ENCODE peak calls at places on chromosomes 5 and 9, in six cellular contexts. W is thyroid gland, N is osteocyte, P is AG09319, X is transverse colon, E is suprapubic skin. M is an unnamed sample.

GRCh38 chr5:181188700-181189362 is 16.2 kb downstream of the TRIM7 start:
- DNase-seq in E (no peak), W (peak), P (no peak), N (peak), X (peak), M (peak)

GRCh38 chr5:446864-447263 is 3.9 kb downstream of the EXOC3 start:
- DNase-seq in W (no peak), P (no peak), N (no peak), E (peak), X (peak), M (no peak)

GRCh38 chr5:65774346-65774745 is 52.3 kb downstream of the NLN start:
- DNase-seq in W (no peak), E (no peak), X (no peak), P (peak), N (no peak), M (no peak)

GRCh38 chr9:73230257-73230656 is 78.6 kb downstream of the ANXA1 start:
- DNase-seq in X (no peak), P (no peak), E (no peak), N (no peak), W (no peak), M (no peak)

GRCh38 chr5:102542064-102542463 is 43.3 kb upstream of the SLCO6A1 start:
- DNase-seq in W (no peak), P (no peak), X (no peak), E (no peak), N (no peak), M (no peak)

GRCh38 chr9:128310461-128310860 is 11.8 kb downstream of the TRUB2 start:
- DNase-seq in W (no peak), E (no peak), P (no peak), X (no peak), N (no peak), M (no peak)

GRCh38 chr5:60927450-60927849 is 17.4 kb downstream of the ERCC8 start:
- DNase-seq in N (no peak), W (no peak), E (no peak), P (no peak), X (no peak), M (no peak)

GRCh38 chr9:127711226-127711701 is 4.2 kb downstream of the PTRH1 start:
- DNase-seq in N (no peak), E (no peak), W (no peak), P (no peak), X (no peak), M (no peak)

GRCh38 chr9:96087669-96088299 is 212.3 kb downstream of the ERCC6L2 start:
- DNase-seq in E (peak), N (no peak), P (no peak), X (no peak), W (no peak), M (no peak)

GRCh38 chr9:21001581-21001980 is 29.9 kb downstream of the HACD4 start:
- DNase-seq in E (no peak), W (no peak), N (no peak), P (no peak), X (no peak), M (no peak)

GRCh38 chr5:120682851-120683250 is 218.8 kb downstream of the PRR16 start:
- DNase-seq in N (no peak), X (no peak), W (no peak), P (no peak), E (no peak), M (no peak)

GRCh38 chr5:135869151-135869737 is 26.4 kb downstream of the IL9 start:
- DNase-seq in X (no peak), W (no peak), N (no peak), P (no peak), E (no peak), M (no peak)

GRCh38 chr5:107598958-107599357 is 71.8 kb downstream of the EFNA5 start:
- DNase-seq in X (no peak), W (no peak), P (no peak), N (no peak), E (no peak), M (no peak)

GRCh38 chr9:86741311-86742215 is 205.7 kb downstream of the GAS1 start:
- DNase-seq in W (no peak), E (no peak), P (no peak), X (no peak), N (no peak), M (no peak)

GRCh38 chr9:113677569-113677968 is 198.5 kb upstream of the ZNF618 start:
- DNase-seq in X (no peak), W (no peak), N (no peak), E (no peak), P (no peak), M (no peak)
- TF ChIP-seq CTCF in X (no peak), W (no peak), N (no peak), E (no peak), P (no peak), M (no peak)

GRCh38 chr5:81345411-81346003 is 44.1 kb downstream of the ZCCHC9 start:
- DNase-seq in P (no peak), W (no peak), E (no peak), X (no peak), N (no peak), M (no peak)
- TF ChIP-seq CTCF in P (no peak), W (no peak), E (no peak), X (no peak), N (no peak), M (peak)

GRCh38 chr5:141914154-141914743 is 9.4 kb upstream of the DELE1 start:
- DNase-seq in N (no peak), P (no peak), X (peak), W (peak), E (no peak), M (no peak)
- TF ChIP-seq CTCF in N (peak), P (peak), X (no peak), W (peak), E (peak), M (peak)

GRCh38 chr5:133293953-133294352 is 242.1 kb downstream of the HSPA4 start:
- DNase-seq in N (no peak), W (no peak), E (no peak), X (no peak), P (no peak), M (no peak)

GRCh38 chr5:133289686-133290367 is 238.0 kb downstream of the HSPA4 start:
- DNase-seq in N (no peak), E (no peak), X (no peak), W (no peak), P (no peak), M (no peak)

GRCh38 chr5:133291524-133291923 is 239.7 kb downstream of the HSPA4 start:
- DNase-seq in P (no peak), W (no peak), N (no peak), E (no peak), X (no peak), M (no peak)

GRCh38 chr5:133292300-133292699 is 240.5 kb downstream of the HSPA4 start:
- DNase-seq in E (no peak), X (no peak), N (no peak), W (no peak), P (no peak), M (no peak)

GRCh38 chr5:133290669-133291235 is 238.9 kb downstream of the HSPA4 start:
- DNase-seq in E (no peak), N (no peak), X (no peak), P (no peak), W (no peak), M (no peak)
- TF ChIP-seq CTCF in E (no peak), N (no peak), X (no peak), P (no peak), W (no peak), M (no peak)

GRCh38 chr9:131980267-131980916 is 99.3 kb downstream of the MED27 start:
- DNase-seq in P (no peak), X (no peak), E (no peak), W (no peak), N (no peak), M (no peak)
- TF ChIP-seq CTCF in P (no peak), X (no peak), E (no peak), W (no peak), N (no peak), M (no peak)

GRCh38 chr5:92909545-92909962 is 671.5 kb downstream of the NR2F1-AS1 start:
- DNase-seq in X (no peak), W (peak), P (no peak), E (no peak), N (no peak), M (no peak)
- TF ChIP-seq CTCF in X (no peak), W (no peak), P (peak), E (no peak), N (peak), M (peak)

GRCh38 chr5:119273391-119273839 is 82.4 kb upstream of the TNFAIP8 start:
- DNase-seq in X (no peak), P (no peak), N (no peak), E (no peak), W (no peak), M (no peak)

GRCh38 chr5:119269061-119269579 is 86.7 kb upstream of the TNFAIP8 start:
- DNase-seq in X (peak), W (peak), N (no peak), P (no peak), E (no peak), M (no peak)

GRCh38 chr5:119270121-119270565 is 85.7 kb upstream of the TNFAIP8 start:
- DNase-seq in P (no peak), N (no peak), W (no peak), X (no peak), E (no peak), M (no peak)

GRCh38 chr5:119271758-119272730 is 83.8 kb upstream of the TNFAIP8 start:
- DNase-seq in P (no peak), E (no peak), N (no peak), X (no peak), W (no peak), M (no peak)

DNA sequence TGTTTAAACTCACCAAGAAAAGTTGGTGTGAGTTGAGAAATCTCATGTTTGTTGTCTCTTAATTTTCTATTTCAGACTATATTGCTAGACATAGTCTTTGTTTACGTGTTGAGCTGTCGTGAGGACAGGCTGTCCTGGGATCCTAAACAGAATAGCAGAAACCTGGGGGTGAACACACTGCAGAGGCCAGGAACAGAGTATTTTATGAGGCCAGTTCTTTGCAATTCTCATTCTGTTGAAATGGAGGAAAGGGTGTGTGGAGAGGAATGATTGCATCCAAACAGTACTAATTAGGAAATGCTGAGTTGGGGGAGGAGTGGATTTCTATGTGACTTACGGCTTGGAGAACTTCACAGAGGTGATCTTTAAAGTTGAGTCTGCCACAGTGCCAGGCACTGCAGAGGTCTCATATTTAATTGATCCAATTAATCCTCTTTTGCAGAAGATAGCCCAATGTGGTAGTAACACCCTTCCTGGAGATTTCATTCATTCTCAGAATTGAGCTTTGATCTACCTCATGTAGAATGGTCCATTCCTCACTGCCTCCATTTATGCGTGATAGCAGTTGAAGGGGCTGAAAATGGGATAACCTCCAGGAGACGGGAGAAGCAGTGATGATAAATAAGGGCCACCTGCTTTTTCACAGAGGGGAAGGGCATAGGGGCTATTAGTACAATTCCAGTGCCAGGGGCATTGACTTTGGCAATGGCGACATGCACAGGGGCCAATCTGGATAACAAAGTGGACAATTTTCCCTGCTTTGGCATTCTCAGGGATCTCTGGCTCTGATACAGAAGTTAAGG is 84.7 kb upstream of the TNFAIP8 start:
- DNase-seq in X (no peak), N (no peak), W (no peak), P (no peak), E (no peak), M (no peak)
- TF ChIP-seq CTCF in X (no peak), N (no peak), W (no peak), P (no peak), E (no peak), M (no peak)

GRCh38 chr5:41637869-41638268 is 127.5 kb upstream of the PLCXD3 start:
- DNase-seq in W (no peak), P (no peak), E (no peak), X (no peak), N (no peak), M (no peak)
- TF ChIP-seq CTCF in W (no peak), P (peak), E (no peak), X (no peak), N (peak), M (peak)

DNA sequence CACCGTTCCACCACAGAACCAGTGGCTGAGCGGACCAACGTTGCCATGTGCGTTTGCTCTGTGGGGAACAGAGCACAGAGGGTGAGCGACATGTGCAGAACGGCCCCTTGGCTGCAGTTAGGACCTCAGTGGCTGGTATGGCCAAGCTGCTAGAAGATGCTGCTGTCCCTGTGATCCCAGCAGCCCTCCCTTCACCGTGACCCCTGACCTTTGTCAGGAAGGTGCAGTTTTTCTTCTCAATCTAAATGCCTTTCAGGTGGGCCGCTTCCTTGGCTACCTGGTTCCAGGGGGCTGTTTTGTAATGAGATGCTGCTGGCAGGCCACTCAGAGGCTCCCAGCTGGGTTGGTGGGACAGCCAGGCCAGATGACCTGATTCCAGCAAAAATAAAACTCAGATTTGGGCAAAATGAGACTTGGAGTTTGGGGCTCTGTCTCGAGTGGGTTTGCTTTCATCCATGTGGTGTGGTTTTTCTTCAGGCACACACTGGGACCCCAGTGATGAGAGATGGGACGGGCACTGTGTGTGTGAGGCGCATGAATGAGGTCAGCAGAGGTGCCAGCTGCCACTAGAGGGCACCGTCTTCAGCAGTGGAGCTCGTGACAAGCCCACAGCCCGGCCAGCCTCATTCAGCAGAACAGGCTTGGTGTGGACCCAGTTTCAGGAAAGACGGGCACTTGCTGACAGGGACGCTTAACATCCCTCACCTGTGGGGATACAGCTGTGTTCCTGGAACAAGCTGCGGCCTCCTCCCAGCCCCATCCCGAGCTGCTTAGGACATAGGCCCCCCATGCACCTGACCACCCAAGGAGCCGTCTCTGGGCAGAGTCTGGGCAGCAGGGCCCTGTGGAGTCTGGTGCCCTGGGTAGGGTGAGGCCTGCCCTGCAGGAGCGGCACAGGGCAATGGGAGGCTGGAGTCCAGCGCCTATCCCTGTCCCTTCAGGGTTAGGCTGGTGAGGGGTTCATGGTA is 4.1 kb downstream of the MRPS2 start:
- DNase-seq in N (no peak), E (no peak), W (peak), X (peak), P (no peak), M (no peak)
- TF ChIP-seq CTCF in N (peak), E (peak), W (peak), X (peak), P (peak), M (peak)